ENCODE peak calls at places on chromosomes 16 and 17, in seven cellular contexts. E is stimulated activated CD4-positive, alpha-beta T cell treated with anti-CD3 and anti-CD28 coated beads, TNF-alpha, amount 100 ng/mL, for 1 hour; L is Calu3; Y is T follicular helper cell; A is stimulated activated CD8-positive, alpha-beta memory T cell treated with anti-CD3 and anti-CD28 coated beads, Interleukin-7, amount 100 ng/mL, for 48 hours; H is kidney glomerular epithelial cell; T is NCI-H1930. W is an unnamed sample.
A peak's percentile ranks its signal among the peaks of the same experiment; 100 is the strongest.

GRCh38 chr16:51402785-51403184 is 251.7 kb upstream of the SALL1 start:
- DNase-seq in E (no peak), L (no peak), Y (no peak), A (no peak), H (no peak), T (no peak), W (no peak)

GRCh38 chr16:370980-371728 is 816 bp upstream of the MRPL28 start:
- DNase-seq in E (no peak), L (no peak), Y (no peak), A (no peak), H (no peak), T (no peak), W (no peak)

GRCh38 chr17:63402808-63403207 is 43.3 kb downstream of the CYB561 start:
- DNase-seq in E (no peak), L (no peak), Y (no peak), A (no peak), H (no peak), T (no peak), W (no peak)

GRCh38 chr17:75571197-75571884 is 16.3 kb upstream of the MYO15B start:
- DNase-seq in E (no peak), L (no peak), Y (no peak), A (no peak), H (no peak), T (no peak), W (peak; percentile 71)

GRCh38 chr16:12295395-12295794 is 318.9 kb downstream of the SNX29 start:
- DNase-seq in E (no peak), L (no peak), Y (no peak), A (no peak), H (no peak), T (no peak), W (no peak)

GRCh38 chr17:42971589-42971988 is 7.3 kb upstream of the AARSD1 start:
- DNase-seq in E (no peak), L (no peak), Y (no peak), A (no peak), H (no peak), T (no peak), W (no peak)

GRCh38 chr17:7063518-7064094 is 16.4 kb downstream of the CLEC10A start:
- DNase-seq in E (no peak), L (no peak), Y (no peak), A (no peak), H (no peak), T (no peak), W (no peak)

GRCh38 chr17:81537856-81538555 is 9.8 kb downstream of the FSCN2 start:
- DNase-seq in E (no peak), L (no peak), Y (no peak), A (no peak), H (no peak), T (no peak), W (no peak)

GRCh38 chr16:65095090-65095728 is 26.7 kb downstream of the CDH11 start:
- DNase-seq in E (no peak), L (no peak), Y (no peak), A (no peak), H (no peak), T (no peak), W (no peak)

GRCh38 chr17:16926591-16927451 is 45.1 kb downstream of the TNFRSF13B start:
- DNase-seq in E (no peak), L (no peak), Y (no peak), A (no peak), H (no peak), T (no peak), W (no peak)

GRCh38 chr17:14196337-14196997 is 40.2 kb downstream of the CDRT15 start:
- DNase-seq in E (no peak), L (no peak), Y (no peak), A (no peak), H (no peak), T (no peak), W (no peak)

GRCh38 chr17:68195667-68196393 is 52.0 kb upstream of the AMZ2 start:
- DNase-seq in E (no peak), L (no peak), Y (no peak), A (no peak), H (no peak), T (no peak), W (no peak)

GRCh38 chr17:79395046-79395445 is 215.8 kb downstream of the RBFOX3 start:
- DNase-seq in E (no peak), L (no peak), Y (no peak), A (no peak), H (no peak), T (no peak), W (no peak)

GRCh38 chr17:6472517-6472916 is 28.3 kb downstream of the PIMREG start:
- DNase-seq in E (no peak), L (no peak), Y (no peak), A (no peak), H (no peak), T (no peak), W (no peak)

GRCh38 chr16:65178151-65178550 is 56.3 kb upstream of the CDH11 start:
- DNase-seq in E (no peak), L (no peak), Y (no peak), A (no peak), H (peak; percentile 43), T (no peak), W (no peak)

GRCh38 chr16:56450275-56450889 is 750 bp downstream of the NUDT21 start:
- DNase-seq in E (no peak), L (no peak), Y (no peak), A (no peak), H (no peak), T (no peak), W (no peak)

GRCh38 chr17:3710951-3711383 is 12.7 kb upstream of the HASPIN start:
- DNase-seq in E (peak; percentile 14), L (no peak), Y (peak; percentile 58), A (no peak), H (no peak), T (no peak), W (no peak)

GRCh38 chr17:37025241-37025640 is 76.5 kb downstream of the AATF start:
- DNase-seq in E (no peak), L (no peak), Y (no peak), A (no peak), H (no peak), T (no peak), W (no peak)

GRCh38 chr17:57296231-57296630 is 39.9 kb downstream of the MSI2 start:
- DNase-seq in E (no peak), L (no peak), Y (no peak), A (no peak), H (no peak), T (peak; percentile 71), W (no peak)

GRCh38 chr17:1625053-1625452 is 3.6 kb downstream of the SLC43A2 start:
- DNase-seq in E (no peak), L (no peak), Y (no peak), A (no peak), H (no peak), T (no peak), W (no peak)

GRCh38 chr16:28308794-28309535 is 16.6 kb downstream of the SBK1 start:
- DNase-seq in E (no peak), L (no peak), Y (no peak), A (no peak), H (no peak), T (no peak), W (no peak)

GRCh38 chr17:28255616-28256015 is 63.4 kb upstream of the TMEM97 start:
- DNase-seq in E (no peak), L (no peak), Y (no peak), A (no peak), H (no peak), T (no peak), W (no peak)

GRCh38 chr17:50935201-50936124 is 69.3 kb upstream of the TOB1 start:
- DNase-seq in E (no peak), L (peak; percentile 74), Y (no peak), A (no peak), H (no peak), T (no peak), W (no peak)

GRCh38 chr16:49856741-49857330 is 924 bp upstream of the ZNF423 start:
- DNase-seq in E (no peak), L (peak; percentile 69), Y (no peak), A (no peak), H (peak; percentile 65), T (no peak), W (no peak)

GRCh38 chr16:69204106-69204655 is 17.2 kb downstream of the SNTB2 start:
- DNase-seq in E (no peak), L (no peak), Y (no peak), A (no peak), H (no peak), T (no peak), W (no peak)

GRCh38 chr17:17728550-17729251 is 47.4 kb downstream of the RAI1 start:
- DNase-seq in E (no peak), L (peak; percentile 65), Y (no peak), A (no peak), H (no peak), T (no peak), W (no peak)

GRCh38 chr17:79940381-79941087 is 95.1 kb downstream of the TBC1D16 start:
- DNase-seq in E (no peak), L (no peak), Y (no peak), A (no peak), H (no peak), T (no peak), W (no peak)

GRCh38 chr17:66416207-66416940 is 114.0 kb downstream of the PRKCA start:
- DNase-seq in E (no peak), L (no peak), Y (no peak), A (no peak), H (no peak), T (no peak), W (no peak)

GRCh38 chr16:1823821-1824220 is 2.8 kb downstream of the HAGH start:
- DNase-seq in E (no peak), L (peak; percentile 60), Y (no peak), A (no peak), H (no peak), T (no peak), W (no peak)

GRCh38 chr16:72467157-72467759 is 295.3 kb upstream of the PMFBP1 start:
- DNase-seq in E (no peak), L (peak; percentile 26), Y (no peak), A (no peak), H (peak; percentile 51), T (no peak), W (no peak)

GRCh38 chr17:28071891-28072606 is 29.6 kb downstream of the NLK start:
- DNase-seq in E (no peak), L (no peak), Y (no peak), A (no peak), H (no peak), T (no peak), W (no peak)

GRCh38 chr16:48409839-48410610 is 24.8 kb upstream of the SIAH1 start:
- DNase-seq in E (no peak), L (peak; percentile 76), Y (no peak), A (no peak), H (peak; percentile 81), T (no peak), W (no peak)

GRCh38 chr17:78765821-78766220 is 16.3 kb downstream of the CYTH1 start:
- DNase-seq in E (no peak), L (no peak), Y (no peak), A (no peak), H (no peak), T (no peak), W (no peak)